ENCODE peak calls at places on chromosomes 16 and 17, in nine cellular contexts. O, X, M, B, G, Z, L, D and W are unnamed samples.

GRCh38 chr17:73650617-73651200 is 6.5 kb upstream of the SDK2 start:
- DNase-seq in O (no peak), X (no peak), M (no peak), B (no peak), G (no peak), Z (no peak), L (no peak), D (no peak), W (no peak)

GRCh38 chr17:71505200-71505599 is 615.6 kb upstream of the SOX9 start:
- DNase-seq in O (peak; percentile 85), X (no peak), M (no peak), B (no peak), G (no peak), Z (no peak), L (no peak), D (no peak), W (no peak)

GRCh38 chr16:15807603-15808009 is 49.2 kb downstream of the MYH11 start:
- DNase-seq in O (peak; percentile 45), X (no peak), M (no peak), B (peak; percentile 38), G (no peak), Z (peak; percentile 89), L (no peak), D (peak; percentile 88), W (peak; percentile 36)

GRCh38 chr16:89172901-89173628 is 1.5 kb downstream of the CDH15 start:
- DNase-seq in O (no peak), X (no peak), M (no peak), B (no peak), G (no peak), Z (no peak), L (no peak), D (no peak), W (no peak)

GRCh38 chr17:1491406-1492248 is 859 bp downstream of the MYO1C start:
- DNase-seq in O (no peak), X (no peak), M (no peak), B (peak; percentile 52), G (peak; percentile 79), Z (peak; percentile 63), L (peak; percentile 66), D (peak; percentile 85), W (peak; percentile 88)

GRCh38 chr16:52436646-52437645 is 110.0 kb downstream of the TOX3 start:
- DNase-seq in O (no peak), X (no peak), M (no peak), B (no peak), G (no peak), Z (no peak), L (no peak), D (no peak), W (no peak)

GRCh38 chr16:23803591-23804123 is 32.1 kb upstream of the PRKCB start:
- DNase-seq in O (peak; percentile 8), X (peak; percentile 46), M (peak; percentile 60), B (peak; percentile 89), G (peak; percentile 60), Z (peak; percentile 42), L (peak; percentile 12), D (peak; percentile 78), W (peak; percentile 23)

GRCh38 chr17:4953461-4953961 is 2.6 kb downstream of the ENO3 start:
- DNase-seq in O (peak; percentile 76), X (no peak), M (no peak), B (no peak), G (no peak), Z (no peak), L (peak; percentile 75), D (no peak), W (peak; percentile 58)

GRCh38 chr16:81181013-81181720 is 57.3 kb upstream of the BCO1 start:
- DNase-seq in O (peak; percentile 97), X (peak; percentile 58), M (peak; percentile 93), B (peak; percentile 87), G (no peak), Z (peak; percentile 93), L (peak; percentile 93), D (peak; percentile 94), W (peak; percentile 72)

GRCh38 chr17:40598021-40598927 is 33.0 kb upstream of the CCR7 start:
- DNase-seq in O (no peak), X (no peak), M (no peak), B (no peak), G (peak; percentile 76), Z (no peak), L (no peak), D (no peak), W (no peak)

GRCh38 chr17:30970757-30971567 is at the start of gene RNF135:
- DNase-seq in O (peak; percentile 82), X (peak; percentile 83), M (peak; percentile 95), B (peak; percentile 90), G (peak; percentile 73), Z (peak; percentile 83), L (peak; percentile 90), D (peak; percentile 92), W (peak; percentile 90)

GRCh38 chr17:48625502-48626201 is 506 bp downstream of the HOXB9 start:
- DNase-seq in O (no peak), X (peak; percentile 35), M (peak; percentile 66), B (no peak), G (no peak), Z (peak; percentile 52), L (peak; percentile 23), D (no peak), W (no peak)

GRCh38 chr17:38729368-38729885 is 714 bp upstream of the CISD3 start:
- DNase-seq in O (no peak), X (no peak), M (no peak), B (no peak), G (no peak), Z (no peak), L (no peak), D (no peak), W (no peak)
- H3K27ac ChIP-seq in O (peak overlapping the region; percentile 75), X (peak overlapping the region; percentile 81), M (peak overlapping the region; percentile 91), B (peak overlapping the region; percentile 81), G (peak overlapping the region; percentile 69), Z (peak overlapping the region; percentile 85), L (peak overlapping the region; percentile 92), D (peak overlapping the region; percentile 87), W (peak overlapping the region; percentile 89)

DNA sequence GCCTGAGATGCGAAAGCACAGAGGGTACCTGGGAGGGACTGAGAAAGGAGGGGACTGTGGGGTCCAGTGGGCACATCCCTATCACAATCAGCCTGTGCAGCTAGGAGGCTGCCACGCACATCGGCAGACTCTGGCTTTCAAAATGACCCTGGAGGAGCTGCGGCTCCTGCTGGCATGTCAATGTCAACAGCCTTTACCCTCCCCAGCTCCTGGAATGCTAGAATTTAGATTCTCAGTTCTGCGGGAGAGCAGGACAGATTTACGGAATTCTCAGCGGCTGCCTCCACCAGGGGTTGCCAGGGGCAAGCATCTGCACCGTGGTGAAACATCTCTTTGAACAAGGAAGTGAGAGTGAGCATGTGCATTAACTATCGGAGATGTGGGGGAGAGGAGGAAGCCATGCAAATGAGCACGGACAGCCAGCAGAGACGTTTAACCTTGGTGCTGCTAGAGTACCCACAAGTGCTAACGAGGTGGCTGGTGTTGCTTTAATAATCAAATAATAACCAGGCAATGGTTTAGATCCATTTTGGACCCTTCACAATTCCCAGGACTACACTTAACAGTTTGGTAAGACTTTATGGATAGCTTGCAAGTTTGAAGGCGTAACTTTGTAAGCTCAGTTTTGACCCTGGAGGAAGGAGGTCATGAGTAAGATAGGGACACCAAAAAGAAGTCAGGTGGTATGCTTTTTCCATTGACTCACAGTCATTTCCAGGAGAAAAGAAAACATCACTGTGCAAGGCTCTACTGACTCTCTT is 54.1 kb downstream of the XYLT1 start:
- DNase-seq in O (peak; percentile 38), X (no peak), M (no peak), B (peak; percentile 34), G (no peak), Z (no peak), L (peak; percentile 8), D (no peak), W (peak; percentile 46)
- TF ChIP-seq POLR2A in O (no peak), X (no peak), M (no peak), B (no peak), G (no peak), Z (no peak), L (no peak), D (no peak), W (no peak)

GRCh38 chr17:50482516-50482915 is 3.9 kb downstream of the RSAD1 start:
- DNase-seq in O (peak; percentile 98), X (peak; percentile 95), M (peak; percentile 96), B (peak; percentile 98), G (peak; percentile 96), Z (peak; percentile 97), L (peak; percentile 99), D (peak; percentile 99), W (peak; percentile 91)
- H3K27ac ChIP-seq in O (no peak overlapping the region), X (peak overlapping the region; percentile 76), M (peak overlapping the region; percentile 65), B (peak overlapping the region; percentile 14), G (peak overlapping the region; percentile 51), Z (peak overlapping the region; percentile 91), L (peak overlapping the region; percentile 98), D (peak overlapping the region; percentile 85), W (peak overlapping the region; percentile 78)

GRCh38 chr16:28001642-28002041 is 61.9 kb downstream of the GSG1L start:
- DNase-seq in O (no peak), X (no peak), M (no peak), B (no peak), G (no peak), Z (no peak), L (no peak), D (no peak), W (no peak)
- TF ChIP-seq POLR2A in O (no peak), X (no peak), M (no peak), B (no peak), G (no peak), Z (no peak), L (no peak), D (no peak), W (no peak)

GRCh38 chr16:3212006-3212405 is 23.0 kb downstream of the ZNF200 start:
- DNase-seq in O (no peak), X (no peak), M (no peak), B (no peak), G (no peak), Z (no peak), L (no peak), D (no peak), W (no peak)

GRCh38 chr16:3202903-3203539 is 15.0 kb downstream of the OR1F1 start:
- DNase-seq in O (peak; percentile 28), X (no peak), M (no peak), B (no peak), G (no peak), Z (no peak), L (no peak), D (no peak), W (no peak)

GRCh38 chr16:3212567-3212966 is 22.4 kb downstream of the ZNF200 start:
- DNase-seq in O (no peak), X (no peak), M (no peak), B (no peak), G (no peak), Z (no peak), L (no peak), D (no peak), W (no peak)

GRCh38 chr16:3207086-3207953 is 19.3 kb downstream of the OR1F1 start:
- DNase-seq in O (no peak), X (no peak), M (no peak), B (no peak), G (no peak), Z (no peak), L (no peak), D (no peak), W (no peak)
- H3K27ac ChIP-seq in O (no peak overlapping the region), X (no peak overlapping the region), M (no peak overlapping the region), B (no peak overlapping the region), G (no peak overlapping the region), Z (no peak overlapping the region), L (no peak overlapping the region), D (no peak overlapping the region), W (no peak overlapping the region)